ENCODE peak calls at places on chromosomes 11 and 22, in four cellular contexts. D is adrenal gland, A is suprapubic skin, S is fibroblast of pulmonary artery. G is an unnamed sample.

GRCh38 chr11:129109701-129110100 is 82.4 kb downstream of the ARHGAP32 start:
- DNase-seq in D (no peak), A (no peak), S (no peak), G (no peak)

GRCh38 chr11:82229346-82229745 is 504.3 kb downstream of the FAM181B start:
- DNase-seq in D (no peak), A (no peak), S (peak; percentile 22), G (no peak)

GRCh38 chr11:124865181-124865901 is at the start of gene ROBO3:
- DNase-seq in D (no peak), A (no peak), S (no peak), G (no peak)

GRCh38 chr11:34564807-34565241 is 51.2 kb upstream of the ELF5 start:
- DNase-seq in D (no peak), A (no peak), S (no peak), G (peak; percentile 53)

GRCh38 chr11:47376543-47377371 is 1.6 kb downstream of the SPI1 start:
- DNase-seq in D (peak; percentile 39), A (no peak), S (no peak), G (peak; percentile 76)

GRCh38 chr11:64759722-64760719 is at the start of gene PYGM:
- DNase-seq in D (peak; percentile 29), A (peak; percentile 51), S (peak; percentile 60), G (no peak)

GRCh38 chr11:67006029-67006884 is 16.7 kb upstream of the SYT12 start:
- DNase-seq in D (no peak), A (no peak), S (peak; percentile 26), G (no peak)

GRCh38 chr11:122633219-122633829 is 22.2 kb upstream of the UBASH3B start:
- DNase-seq in D (no peak), A (no peak), S (peak; percentile 78), G (no peak)

GRCh38 chr11:89583580-89583979 is 92.4 kb upstream of the NOX4 start:
- DNase-seq in D (no peak), A (no peak), S (no peak), G (no peak)

GRCh38 chr11:65594991-65595920 is at the start of gene KCNK7:
- DNase-seq in D (no peak), A (peak; percentile 71), S (no peak), G (no peak)

GRCh38 chr22:17698948-17699347 is 60.4 kb downstream of the BCL2L13 start:
- DNase-seq in D (no peak), A (no peak), S (no peak), G (no peak)

GRCh38 chr11:92528051-92528450 is 303.4 kb downstream of the FAT3 start:
- DNase-seq in D (no peak), A (no peak), S (peak; percentile 32), G (no peak)

GRCh38 chr11:94519478-94520084 is 7.3 kb downstream of the C11orf97 start:
- DNase-seq in D (no peak), A (no peak), S (peak; percentile 59), G (no peak)

GRCh38 chr11:134331565-134332188 is at the start of gene GLB1L2:
- DNase-seq in D (peak; percentile 80), A (peak; percentile 85), S (peak; percentile 38), G (no peak)

GRCh38 chr22:21958360-21959273 is 6.0 kb upstream of the PPM1F start:
- DNase-seq in D (no peak), A (no peak), S (no peak), G (no peak)

GRCh38 chr11:63478896-63479295 is 12.1 kb downstream of the PLAAT5 start:
- DNase-seq in D (peak; percentile 50), A (no peak), S (peak; percentile 87), G (no peak)

GRCh38 chr11:117856252-117856651 is 20.2 kb downstream of the FXYD6 start:
- DNase-seq in D (no peak), A (no peak), S (no peak), G (peak; percentile 77)

GRCh38 chr11:111299111-111300026 is 1.0 kb downstream of the POU2AF3 start:
- DNase-seq in D (peak; percentile 67), A (peak; percentile 72), S (peak; percentile 19), G (no peak)

GRCh38 chr11:82797595-82797971 is 63.9 kb upstream of the FAM181B start:
- DNase-seq in D (no peak), A (no peak), S (no peak), G (no peak)

GRCh38 chr11:72724851-72725730 is 27.1 kb downstream of the ARAP1 start:
- DNase-seq in D (peak; percentile 74), A (no peak), S (peak; percentile 91), G (peak; percentile 89)

GRCh38 chr22:44799077-44799931 is 46.9 kb downstream of the ARHGAP8 start:
- DNase-seq in D (no peak), A (no peak), S (no peak), G (no peak)

GRCh38 chr11:126968915-126969314 is 31.7 kb downstream of the KIRREL3 start:
- DNase-seq in D (no peak), A (no peak), S (no peak), G (no peak)

GRCh38 chr11:72787262-72788104 is 6.4 kb downstream of the STARD10 start:
- DNase-seq in D (no peak), A (no peak), S (no peak), G (no peak)

GRCh38 chr11:11763796-11764427 is 77.9 kb upstream of the USP47 start:
- DNase-seq in D (no peak), A (no peak), S (no peak), G (peak; percentile 11)

GRCh38 chr22:48838846-48839730 is 988.6 kb downstream of the BRD1 start:
- DNase-seq in D (no peak), A (no peak), S (no peak), G (no peak)

GRCh38 chr22:42902875-42903510 is 45.9 kb upstream of the ARFGAP3 start:
- DNase-seq in D (no peak), A (no peak), S (peak; percentile 37), G (no peak)

GRCh38 chr11:44601471-44602370 is 36.3 kb downstream of the CD82 start:
- DNase-seq in D (no peak), A (no peak), S (no peak), G (no peak)

GRCh38 chr11:73866586-73866996 is 10.1 kb downstream of the COA4 start:
- DNase-seq in D (peak; percentile 65), A (no peak), S (peak; percentile 95), G (no peak)

GRCh38 chr11:130178992-130179391 is 19.4 kb downstream of the ST14 start:
- DNase-seq in D (no peak), A (no peak), S (no peak), G (no peak)

GRCh38 chr11:123357990-123358827 is 71.9 kb upstream of the GRAMD1B start:
- DNase-seq in D (peak; percentile 44), A (no peak), S (peak; percentile 8), G (peak; percentile 83)

GRCh38 chr11:107014871-107015270 is 3.4 kb downstream of the GUCY1A2 start:
- DNase-seq in D (no peak), A (no peak), S (peak; percentile 29), G (no peak)

GRCh38 chr22:27867114-27867957 is 51.7 kb downstream of the PITPNB start:
- DNase-seq in D (no peak), A (no peak), S (peak; percentile 56), G (no peak)

GRCh38 chr11:12827369-12827768 is 153.1 kb downstream of the TEAD1 start:
- DNase-seq in D (no peak), A (no peak), S (no peak), G (no peak)

GRCh38 chr11:17526326-17526725 is 17.9 kb downstream of the USH1C start:
- DNase-seq in D (no peak), A (no peak), S (no peak), G (no peak)

GRCh38 chr11:765025-765801 is 12.1 kb downstream of the GATD1 start:
- DNase-seq in D (peak; percentile 53), A (peak; percentile 69), S (peak; percentile 51), G (no peak)

GRCh38 chr22:37843746-37844089 is 416 bp downstream of the ANKRD54 start:
- DNase-seq in D (peak; percentile 71), A (peak; percentile 76), S (no peak), G (no peak)

GRCh38 chr11:1728931-1729691 is 21.3 kb downstream of the IFITM10 start:
- DNase-seq in D (peak; percentile 11), A (no peak), S (no peak), G (no peak)

GRCh38 chr11:57493507-57494503 is 21.7 kb downstream of the SLC43A1 start:
- DNase-seq in D (peak; percentile 56), A (no peak), S (peak; percentile 39), G (no peak)

GRCh38 chr11:8267831-8268529 is 4.3 kb upstream of the LMO1 start:
- DNase-seq in D (no peak), A (peak; percentile 57), S (no peak), G (no peak)
- TF ChIP-seq CTCF in D (no peak), A (no peak), S (no peak), G (no peak)

DNA sequence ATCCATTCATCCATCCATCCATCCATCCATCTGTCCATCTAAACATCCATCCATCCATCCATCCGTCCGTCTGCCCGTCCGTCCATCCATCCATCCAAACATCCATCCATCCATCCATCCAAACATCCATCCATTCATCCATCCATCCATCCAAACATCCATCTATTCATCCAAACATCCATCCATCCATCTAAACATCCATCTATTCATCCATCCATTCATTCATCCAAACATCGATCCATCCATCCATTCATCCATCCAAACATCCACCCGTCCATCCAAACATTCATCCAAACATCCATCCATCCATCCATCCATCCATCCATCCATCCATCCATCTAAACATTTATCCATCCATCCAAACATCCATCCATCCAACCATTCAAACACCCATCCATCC is 45.3 kb upstream of the SMIM38 start:
- DNase-seq in D (no peak), A (no peak), S (no peak), G (no peak)
- TF ChIP-seq CTCF in D (no peak), A (no peak), S (no peak), G (no peak)

GRCh38 chr11:103398829-103399228 is 289.6 kb downstream of the DYNC2H1 start:
- DNase-seq in D (no peak), A (no peak), S (no peak), G (no peak)

GRCh38 chr11:103396237-103396636 is 287.0 kb downstream of the DYNC2H1 start:
- DNase-seq in D (no peak), A (no peak), S (no peak), G (no peak)

GRCh38 chr11:103397369-103397768 is 288.1 kb downstream of the DYNC2H1 start:
- DNase-seq in D (no peak), A (no peak), S (no peak), G (no peak)

GRCh38 chr11:103395612-103396011 is 286.4 kb downstream of the DYNC2H1 start:
- DNase-seq in D (no peak), A (no peak), S (peak; percentile 57), G (no peak)
- TF ChIP-seq CTCF in D (no peak), A (no peak), S (no peak), G (no peak)

DNA sequence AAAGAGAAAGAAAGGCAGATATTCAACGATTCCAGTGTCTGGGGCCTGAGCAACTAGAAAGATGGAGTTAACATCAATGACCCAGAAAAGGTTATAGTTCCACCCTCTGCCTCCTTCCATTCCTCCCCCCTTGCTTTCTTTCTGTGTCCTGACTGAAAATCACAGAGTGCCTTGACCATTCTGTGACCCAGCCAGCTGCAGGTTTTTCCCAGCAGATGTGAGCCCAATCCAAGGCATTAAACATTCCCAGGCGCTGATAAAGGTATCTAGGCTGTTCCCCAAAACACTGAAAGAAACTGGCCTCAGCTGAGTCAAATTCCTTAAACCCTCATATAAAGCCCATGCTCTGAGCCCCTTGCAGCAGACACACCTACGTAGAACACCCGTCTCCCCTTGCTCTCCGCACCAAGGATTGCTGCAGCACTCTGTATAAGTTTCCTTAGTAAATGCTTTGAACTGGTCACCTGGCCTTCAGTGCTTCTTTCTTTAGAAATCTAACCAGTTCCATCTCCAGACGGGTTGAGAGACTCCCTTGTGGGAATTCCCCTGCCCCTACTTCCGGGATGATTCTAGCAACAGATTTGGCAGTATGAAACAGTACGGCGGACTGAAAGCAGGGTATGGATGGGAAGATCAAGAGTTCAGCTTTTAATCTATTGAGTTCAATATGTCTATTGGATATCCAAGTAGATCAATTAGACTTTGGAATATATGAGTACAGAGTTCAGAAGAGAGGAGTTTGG is 48.8 kb upstream of the ZC3H12C start:
- DNase-seq in D (no peak), A (no peak), S (no peak), G (no peak)
- TF ChIP-seq CTCF in D (no peak), A (no peak), S (no peak), G (no peak)

G was measured in osteocyte.